ENCODE peak calls at places on chromosome 6, in four cellular contexts. X, O, C and W are unnamed samples.

GRCh38 chr6:150043096-150043495 is 17.8 kb upstream of the RAET1L start:
- DNase-seq in C (no peak), X (no peak), O (no peak), W (no peak)

GRCh38 chr6:166097914-166098522 is 69.6 kb downstream of the TBXT start:
- DNase-seq in C (peak), X (peak), O (peak), W (no peak)

GRCh38 chr6:15421945-15422733 is 176.3 kb downstream of the JARID2 start:
- DNase-seq in X (no peak), C (no peak), O (no peak), W (no peak)

GRCh38 chr6:7137335-7138106 is 29.8 kb downstream of the RREB1 start:
- DNase-seq in C (peak), O (no peak), X (no peak), W (peak)

GRCh38 chr6:13338038-13338437 is 9.7 kb upstream of the TBC1D7 start:
- DNase-seq in C (no peak), X (no peak), O (no peak), W (no peak)

GRCh38 chr6:3962897-3963296 is 113.7 kb downstream of the FAM50B start:
- DNase-seq in C (no peak), X (no peak), O (no peak), W (no peak)

GRCh38 chr6:167770291-167770955 is 56.3 kb upstream of the AFDN start:
- DNase-seq in O (no peak), X (no peak), C (no peak), W (no peak)

GRCh38 chr6:142693446-142693845 is 251.5 kb downstream of the HIVEP2 start:
- DNase-seq in X (no peak), O (no peak), C (no peak), W (peak)

GRCh38 chr6:113630365-113630737 is 226.8 kb upstream of the MARCKS start:
- DNase-seq in O (no peak), X (no peak), C (no peak), W (no peak)

GRCh38 chr6:128882991-128883571 is at the start of gene LAMA2:
- DNase-seq in O (no peak), X (peak), C (peak), W (peak)

GRCh38 chr6:52973013-52973412 is 22.1 kb downstream of the GSTA4 start:
- DNase-seq in C (no peak), O (no peak), X (no peak), W (no peak)

GRCh38 chr6:157667211-157668033 is 155.6 kb upstream of the SNX9 start:
- DNase-seq in O (peak), X (peak), C (peak), W (peak)

GRCh38 chr6:100210138-100210872 is 216.3 kb upstream of the MCHR2 start:
- DNase-seq in C (no peak), O (no peak), X (no peak), W (no peak)

GRCh38 chr6:106101466-106101865 is 15.3 kb downstream of the PRDM1 start:
- DNase-seq in C (no peak), O (no peak), X (no peak), W (no peak)

GRCh38 chr6:37354526-37355384 is 972 bp downstream of the RNF8 start:
- DNase-seq in X (peak), O (no peak), C (peak), W (no peak)

GRCh38 chr6:134822920-134823430 is 126.9 kb downstream of the ALDH8A1 start:
- DNase-seq in O (no peak), C (peak), X (peak), W (peak)

GRCh38 chr6:109290143-109290931 is 91.9 kb downstream of the CD164 start:
- DNase-seq in O (no peak), X (no peak), C (no peak), W (no peak)

GRCh38 chr6:14722704-14723103 is 523.2 kb upstream of the JARID2 start:
- DNase-seq in X (no peak), C (no peak), O (no peak), W (no peak)

GRCh38 chr6:81003156-81003555 is 749.3 kb downstream of the TENT5A start:
- DNase-seq in O (no peak), X (no peak), C (no peak), W (peak)

GRCh38 chr6:162478191-162478642 is 249.3 kb downstream of the PRKN start:
- DNase-seq in X (no peak), O (no peak), C (no peak), W (no peak)

GRCh38 chr6:158707120-158707519 is 57.3 kb downstream of the SYTL3 start:
- DNase-seq in O (no peak), C (peak), X (no peak), W (peak)

GRCh38 chr6:74597266-74597665 is 608.6 kb downstream of the COL12A1 start:
- DNase-seq in C (no peak), X (no peak), O (no peak), W (peak)

GRCh38 chr6:139433647-139434419 is 59.4 kb upstream of the CITED2 start:
- DNase-seq in O (no peak), X (no peak), C (no peak), W (peak)

GRCh38 chr6:131998255-131998982 is 47.2 kb upstream of the CCN2 start:
- DNase-seq in X (no peak), C (peak), O (no peak), W (no peak)

GRCh38 chr6:39402239-39402751 is 79.8 kb upstream of the KCNK16 start:
- DNase-seq in X (no peak), C (peak), O (no peak), W (no peak)

DNA sequence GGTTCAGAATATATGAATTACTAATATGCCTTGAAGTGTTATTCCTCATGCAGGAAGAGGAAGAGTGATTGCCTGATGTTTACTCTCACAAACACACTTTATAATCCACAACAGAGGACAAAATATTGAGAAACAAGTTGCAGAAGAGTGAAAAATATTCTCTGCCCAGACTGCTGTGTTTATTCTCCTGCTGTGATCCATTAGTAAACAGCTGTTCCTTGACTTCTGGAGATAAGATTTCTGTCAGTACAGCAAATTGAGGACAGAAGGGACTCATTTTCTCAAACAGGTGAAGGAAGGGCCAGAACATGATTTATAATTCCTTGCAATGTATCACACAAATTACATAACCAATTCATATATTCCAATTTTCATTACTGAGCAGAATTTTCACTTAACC is 148.0 kb downstream of the EPM2A start:
- DNase-seq in O (no peak), X (no peak), C (no peak), W (no peak)
- TF ChIP-seq CTCF in O (no peak), X (no peak), C (no peak), W (no peak)

DNA sequence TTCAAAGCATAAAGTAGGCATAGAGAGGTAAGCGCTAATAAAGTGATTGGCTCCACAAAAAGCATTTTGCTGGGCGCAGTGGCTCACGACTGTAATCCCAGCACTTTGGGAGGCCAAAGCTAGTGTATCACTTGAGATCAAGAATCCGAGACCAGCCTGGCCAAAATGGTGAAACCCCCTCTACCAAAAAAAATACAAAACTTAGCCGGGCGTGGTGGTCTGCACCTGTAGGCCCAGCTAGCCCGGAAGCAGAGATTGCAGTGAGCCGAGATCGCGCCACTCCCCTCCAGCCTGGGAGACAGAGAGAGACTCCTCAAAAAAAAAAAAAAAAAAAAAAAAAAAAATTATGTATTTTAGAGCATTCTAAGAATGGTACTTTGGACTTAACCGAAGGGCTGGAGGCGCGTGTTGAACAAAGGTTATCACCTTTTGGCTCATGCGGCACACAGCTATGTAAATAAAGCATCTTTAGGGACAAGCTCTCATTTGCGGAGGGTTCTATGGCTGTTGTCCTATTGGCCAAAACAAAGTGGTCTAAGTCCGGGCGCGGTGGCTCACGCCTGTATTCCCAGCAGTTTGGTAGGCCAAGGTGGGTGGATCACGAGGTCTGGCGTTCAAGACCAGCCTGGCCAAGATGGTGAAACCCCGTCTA is 17.4 kb downstream of the HFE start:
- DNase-seq in X (no peak), C (peak), O (no peak), W (no peak)
- TF ChIP-seq CTCF in X (peak), C (no peak), O (no peak), W (no peak)

GRCh38 chr6:42043787-42044475 is 6.4 kb upstream of the TAF8 start:
- DNase-seq in O (peak), C (peak), X (peak), W (peak)
- TF ChIP-seq CTCF in O (peak), C (peak), X (peak), W (peak)

DNA sequence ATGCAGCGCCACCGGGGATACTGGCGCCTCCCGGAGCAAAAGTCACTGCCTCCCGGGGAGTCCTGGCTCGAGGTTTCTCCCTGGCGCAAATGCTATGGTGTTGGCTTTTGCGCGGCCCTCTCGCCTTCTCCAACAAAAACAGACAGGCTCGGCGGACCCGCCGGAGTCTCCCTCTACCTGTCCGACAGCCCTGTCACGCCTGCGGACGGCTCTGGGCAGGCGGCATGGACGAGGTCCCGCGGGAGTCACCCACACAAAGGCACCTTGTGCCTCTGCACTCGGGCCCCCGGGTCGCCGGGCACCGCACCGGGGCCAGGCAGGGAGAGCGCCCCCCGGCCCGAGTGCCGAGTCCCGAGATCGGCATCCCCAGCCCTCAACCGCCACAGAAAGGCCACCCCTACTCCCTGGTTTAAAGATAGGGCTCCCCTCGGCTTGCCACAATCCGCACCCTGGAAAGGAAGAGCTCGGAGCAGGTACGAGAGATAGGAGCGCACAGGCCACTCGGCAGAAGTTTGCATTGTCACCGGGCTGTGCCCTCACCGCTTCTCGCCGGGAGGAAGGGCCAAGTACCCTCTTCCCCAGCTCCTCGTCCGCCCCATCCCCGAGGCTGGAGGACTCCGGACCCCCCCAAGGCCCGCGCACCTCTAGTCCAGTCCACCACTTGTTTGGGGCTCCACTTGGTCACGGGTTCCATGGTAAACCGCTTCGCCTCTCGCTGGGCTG is 903 bp downstream of the CNKSR3 start:
- DNase-seq in O (no peak), X (peak), C (peak), W (no peak)
- TF ChIP-seq CTCF in O (no peak), X (no peak), C (no peak), W (peak)

GRCh38 chr6:84688187-84688878 is 76.1 kb downstream of the TBX18 start:
- DNase-seq in O (no peak), C (no peak), X (no peak), W (no peak)

GRCh38 chr6:84687487-84687886 is 76.9 kb downstream of the TBX18 start:
- DNase-seq in C (no peak), X (no peak), O (no peak), W (peak)

GRCh38 chr6:84696181-84696580 is 68.2 kb downstream of the TBX18 start:
- DNase-seq in C (no peak), X (no peak), O (no peak), W (no peak)

DNA sequence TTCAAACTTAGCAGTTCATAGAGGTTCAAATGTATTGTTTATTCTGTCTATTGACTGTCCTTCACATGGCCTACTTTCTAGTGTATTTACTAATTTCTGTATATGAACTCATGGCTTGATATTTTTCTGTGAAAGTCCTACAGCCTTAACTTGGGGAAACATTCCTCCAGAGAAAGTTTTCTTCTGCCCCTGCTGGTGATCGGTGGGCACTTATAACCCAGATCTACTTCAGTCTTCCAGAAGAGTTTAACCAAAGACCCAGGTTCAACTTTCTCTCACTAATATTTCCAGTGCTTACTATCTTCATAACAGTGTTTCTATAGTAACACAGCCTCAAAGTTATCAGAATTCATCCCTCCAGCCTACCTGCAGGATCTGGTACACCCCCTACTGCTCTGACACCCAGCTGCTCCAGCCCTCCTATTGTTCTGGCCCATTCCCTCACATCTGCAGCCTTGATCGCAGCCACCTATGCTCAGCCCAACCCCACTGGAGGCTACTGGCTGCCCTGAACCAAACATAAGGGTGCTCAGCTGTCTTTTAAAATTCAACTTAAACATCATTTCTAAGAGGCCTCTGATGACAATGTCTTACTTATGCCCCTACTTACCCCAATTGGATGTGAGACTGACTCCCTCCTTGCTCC is 72.3 kb downstream of the TBX18 start:
- DNase-seq in C (no peak), O (no peak), X (no peak), W (no peak)
- TF ChIP-seq CTCF in C (no peak), O (no peak), X (no peak), W (peak)

GRCh38 chr6:32970413-32971244 is 2.2 kb downstream of the BRD2 start:
- DNase-seq in C (peak), O (peak), X (peak), W (peak)

GRCh38 chr6:32971245-32971580 is 2.8 kb downstream of the BRD2 start:
- DNase-seq in C (no peak), X (no peak), O (no peak), W (no peak)

GRCh38 chr6:32968770-32969684 is 633 bp downstream of the BRD2 start:
- DNase-seq in O (no peak), C (peak), X (peak), W (peak)

GRCh38 chr6:32968093-32968769 is at the start of gene BRD2:
- DNase-seq in O (peak), X (peak), C (peak), W (peak)

GRCh38 chr6:32969685-32970412 is 1.5 kb downstream of the BRD2 start:
- DNase-seq in C (peak), O (peak), X (peak), W (peak)
- TF ChIP-seq CTCF in C (peak), O (no peak), X (no peak), W (peak)